ENCODE peak calls at places on chromosome 4, in five cellular contexts. One of them, this sample, is unnamed.

GRCh38 chr4:2800691-2801596 is 8.1 kb downstream of the SH3BP2 start:
- DNase-seq in pancreas: peak; percentile 79
- DNase-seq in IMR-90: peak; percentile 37
- DNase-seq in activated naive CD4-positive, alpha-beta T cell: no peak
- DNase-seq in DMS153: no peak
- DNase-seq in this sample: peak; percentile 49

GRCh38 chr4:165556383-165556782 is 177.6 kb downstream of the CPE start:
- DNase-seq in activated naive CD4-positive, alpha-beta T cell: no peak
- DNase-seq in IMR-90: no peak
- DNase-seq in pancreas: no peak
- DNase-seq in DMS153: no peak
- DNase-seq in this sample: no peak

GRCh38 chr4:113541933-113542332 is 219.6 kb downstream of the CAMK2D start:
- DNase-seq in activated naive CD4-positive, alpha-beta T cell: no peak
- DNase-seq in DMS153: no peak
- DNase-seq in pancreas: no peak
- DNase-seq in IMR-90: peak; percentile 48
- DNase-seq in this sample: no peak

GRCh38 chr4:106355193-106355592 is 13.4 kb downstream of the GIMD1 start:
- DNase-seq in IMR-90: no peak
- DNase-seq in DMS153: no peak
- DNase-seq in activated naive CD4-positive, alpha-beta T cell: no peak
- DNase-seq in pancreas: no peak
- DNase-seq in this sample: no peak

GRCh38 chr4:48138936-48139335 is 4.9 kb upstream of the TXK start:
- DNase-seq in IMR-90: no peak
- DNase-seq in DMS153: no peak
- DNase-seq in activated naive CD4-positive, alpha-beta T cell: no peak
- DNase-seq in pancreas: no peak
- DNase-seq in this sample: no peak

GRCh38 chr4:150164055-150164454 is 85.8 kb downstream of the DCLK2 start:
- DNase-seq in pancreas: no peak
- DNase-seq in activated naive CD4-positive, alpha-beta T cell: no peak
- DNase-seq in IMR-90: no peak
- DNase-seq in DMS153: no peak
- DNase-seq in this sample: no peak

GRCh38 chr4:3367866-3368265 is 73.9 kb upstream of the HGFAC start:
- DNase-seq in DMS153: no peak
- DNase-seq in pancreas: no peak
- DNase-seq in activated naive CD4-positive, alpha-beta T cell: no peak
- DNase-seq in IMR-90: no peak
- DNase-seq in this sample: no peak

GRCh38 chr4:137474711-137475301 is 57.5 kb downstream of the PCDH18 start:
- DNase-seq in IMR-90: peak; percentile 70
- DNase-seq in pancreas: no peak
- DNase-seq in DMS153: no peak
- DNase-seq in activated naive CD4-positive, alpha-beta T cell: no peak
- DNase-seq in this sample: no peak

GRCh38 chr4:27293831-27294230 is 433.2 kb downstream of the STIM2 start:
- DNase-seq in IMR-90: no peak
- DNase-seq in DMS153: no peak
- DNase-seq in pancreas: no peak
- DNase-seq in activated naive CD4-positive, alpha-beta T cell: no peak
- DNase-seq in this sample: no peak

GRCh38 chr4:25161599-25161960 is 1.3 kb upstream of the SEPSECS start:
- DNase-seq in DMS153: no peak
- DNase-seq in pancreas: no peak
- DNase-seq in activated naive CD4-positive, alpha-beta T cell: no peak
- DNase-seq in IMR-90: no peak
- DNase-seq in this sample: peak; percentile 50

GRCh38 chr4:83297548-83298260 is 13.1 kb upstream of the COQ2 start:
- DNase-seq in DMS153: no peak
- DNase-seq in IMR-90: no peak
- DNase-seq in pancreas: no peak
- DNase-seq in activated naive CD4-positive, alpha-beta T cell: no peak
- DNase-seq in this sample: no peak

GRCh38 chr4:176034498-176034897 is 31.1 kb upstream of the WDR17 start:
- DNase-seq in DMS153: no peak
- DNase-seq in pancreas: no peak
- DNase-seq in activated naive CD4-positive, alpha-beta T cell: no peak
- DNase-seq in IMR-90: peak; percentile 55
- DNase-seq in this sample: peak; percentile 52

GRCh38 chr4:103994059-103994458 is 274.3 kb upstream of the TACR3 start:
- DNase-seq in activated naive CD4-positive, alpha-beta T cell: no peak
- DNase-seq in IMR-90: no peak
- DNase-seq in pancreas: no peak
- DNase-seq in DMS153: no peak
- DNase-seq in this sample: peak; percentile 42

GRCh38 chr4:41196633-41197332 is 17.6 kb downstream of the APBB2 start:
- DNase-seq in DMS153: no peak
- DNase-seq in pancreas: no peak
- DNase-seq in activated naive CD4-positive, alpha-beta T cell: no peak
- DNase-seq in IMR-90: no peak
- DNase-seq in this sample: no peak

GRCh38 chr4:48173055-48173991 is 39.3 kb upstream of the TXK start:
- DNase-seq in DMS153: no peak
- DNase-seq in activated naive CD4-positive, alpha-beta T cell: no peak
- DNase-seq in pancreas: no peak
- DNase-seq in IMR-90: peak; percentile 90
- DNase-seq in this sample: peak; percentile 87

GRCh38 chr4:170400346-170400745 is 310.6 kb upstream of the AADAT start:
- DNase-seq in DMS153: no peak
- DNase-seq in activated naive CD4-positive, alpha-beta T cell: no peak
- DNase-seq in IMR-90: no peak
- DNase-seq in pancreas: no peak
- DNase-seq in this sample: peak; percentile 25